ENCODE peak calls at places on chromosomes 3 and 15, in nine cellular contexts. One of them, this sample, is unnamed. For H3K4me1, the result is how much of the 10 kb centered on the place peaks cover.

GRCh38 chr15:70029297-70029701 is 68.4 kb downstream of the TLE3 start:
- DNase-seq in mesendoderm: no peak
- DNase-seq in suprapubic skin: no peak
- DNase-seq in left lung: no peak
- DNase-seq in SJSA1: no peak
- DNase-seq in A549: no peak
- DNase-seq in BE2C: no peak
- DNase-seq in body of pancreas: no peak
- DNase-seq in heart right ventricle: no peak
- DNase-seq in this sample: no peak

GRCh38 chr3:15538345-15538744 is 16.8 kb upstream of the COLQ start:
- DNase-seq in body of pancreas: no peak
- DNase-seq in mesendoderm: no peak
- DNase-seq in A549: no peak
- DNase-seq in left lung: no peak
- DNase-seq in suprapubic skin: no peak
- DNase-seq in SJSA1: no peak
- DNase-seq in BE2C: no peak
- DNase-seq in heart right ventricle: no peak
- DNase-seq in this sample: no peak

GRCh38 chr3:175383366-175383765 is 524.2 kb downstream of the NAALADL2 start:
- DNase-seq in A549: no peak
- DNase-seq in body of pancreas: no peak
- DNase-seq in SJSA1: no peak
- DNase-seq in heart right ventricle: no peak
- DNase-seq in suprapubic skin: no peak
- DNase-seq in left lung: no peak
- DNase-seq in mesendoderm: no peak
- DNase-seq in BE2C: no peak
- DNase-seq in this sample: no peak

GRCh38 chr3:172253200-172253599 is 195.1 kb downstream of the GHSR start:
- DNase-seq in heart right ventricle: no peak
- DNase-seq in SJSA1: no peak
- DNase-seq in suprapubic skin: no peak
- DNase-seq in left lung: no peak
- DNase-seq in BE2C: no peak
- DNase-seq in A549: no peak
- DNase-seq in mesendoderm: no peak
- DNase-seq in body of pancreas: no peak
- DNase-seq in this sample: no peak

GRCh38 chr15:81011593-81011992 is 10.9 kb downstream of the TLNRD1 start:
- DNase-seq in BE2C: no peak
- DNase-seq in body of pancreas: no peak
- DNase-seq in A549: no peak
- DNase-seq in left lung: no peak
- DNase-seq in mesendoderm: no peak
- DNase-seq in suprapubic skin: no peak
- DNase-seq in heart right ventricle: no peak
- DNase-seq in SJSA1: no peak
- DNase-seq in this sample: no peak

GRCh38 chr15:99729920-99730319 is 3.3 kb downstream of the LYSMD4 start:
- DNase-seq in left lung: no peak
- DNase-seq in body of pancreas: no peak
- DNase-seq in SJSA1: peak
- DNase-seq in heart right ventricle: no peak
- DNase-seq in mesendoderm: peak
- DNase-seq in BE2C: peak
- DNase-seq in A549: peak
- DNase-seq in suprapubic skin: no peak
- DNase-seq in this sample: no peak

GRCh38 chr15:51601801-51602200 is 20.8 kb downstream of the DMXL2 start:
- DNase-seq in body of pancreas: no peak
- DNase-seq in mesendoderm: no peak
- DNase-seq in BE2C: no peak
- DNase-seq in heart right ventricle: no peak
- DNase-seq in SJSA1: no peak
- DNase-seq in suprapubic skin: no peak
- DNase-seq in A549: no peak
- DNase-seq in left lung: no peak
- DNase-seq in this sample: no peak

GRCh38 chr15:52078876-52079700 is 33.5 kb downstream of the BCL2L10 start:
- DNase-seq in BE2C: peak
- DNase-seq in left lung: peak
- DNase-seq in A549: peak
- DNase-seq in mesendoderm: peak
- DNase-seq in heart right ventricle: peak
- DNase-seq in body of pancreas: peak
- DNase-seq in suprapubic skin: peak
- DNase-seq in SJSA1: peak
- DNase-seq in this sample: peak

GRCh38 chr3:107421170-107421792 is 44.0 kb downstream of the CCDC54 start:
- DNase-seq in SJSA1: peak
- DNase-seq in A549: peak
- DNase-seq in body of pancreas: no peak
- DNase-seq in left lung: no peak
- DNase-seq in suprapubic skin: no peak
- DNase-seq in heart right ventricle: no peak
- DNase-seq in mesendoderm: peak
- DNase-seq in BE2C: no peak
- DNase-seq in this sample: peak

GRCh38 chr3:159209459-159209858 is 407.6 kb downstream of the MFSD1 start:
- DNase-seq in suprapubic skin: no peak
- DNase-seq in body of pancreas: no peak
- DNase-seq in SJSA1: no peak
- DNase-seq in mesendoderm: no peak
- DNase-seq in left lung: no peak
- DNase-seq in A549: no peak
- DNase-seq in BE2C: no peak
- DNase-seq in heart right ventricle: no peak
- DNase-seq in this sample: no peak

GRCh38 chr3:114496874-114497273 is 203.0 kb downstream of the TIGIT start:
- DNase-seq in BE2C: no peak
- DNase-seq in SJSA1: no peak
- DNase-seq in body of pancreas: no peak
- DNase-seq in mesendoderm: no peak
- DNase-seq in heart right ventricle: no peak
- DNase-seq in suprapubic skin: no peak
- DNase-seq in A549: peak
- DNase-seq in left lung: no peak
- DNase-seq in this sample: no peak

GRCh38 chr3:58647661-58648141 is 18.9 kb downstream of the FAM3D start:
- DNase-seq in mesendoderm: peak
- DNase-seq in A549: no peak
- DNase-seq in BE2C: no peak
- DNase-seq in left lung: no peak
- DNase-seq in suprapubic skin: no peak
- DNase-seq in SJSA1: no peak
- DNase-seq in heart right ventricle: no peak
- DNase-seq in body of pancreas: peak
- DNase-seq in this sample: no peak

GRCh38 chr3:135084404-135084803 is 289.3 kb downstream of the EPHB1 start:
- DNase-seq in BE2C: peak
- DNase-seq in suprapubic skin: no peak
- DNase-seq in A549: no peak
- DNase-seq in SJSA1: no peak
- DNase-seq in heart right ventricle: no peak
- DNase-seq in left lung: no peak
- DNase-seq in body of pancreas: no peak
- DNase-seq in mesendoderm: no peak
- DNase-seq in this sample: no peak
- H3K4me3 ChIP-seq in BE2C: no peak
- H3K4me3 ChIP-seq in suprapubic skin: no peak
- H3K4me3 ChIP-seq in A549: no peak
- H3K4me3 ChIP-seq in SJSA1: no peak
- H3K4me3 ChIP-seq in heart right ventricle: no peak
- H3K4me3 ChIP-seq in left lung: no peak
- H3K4me3 ChIP-seq in body of pancreas: no peak
- H3K4me3 ChIP-seq in mesendoderm: no peak
- H3K4me3 ChIP-seq in this sample: no peak

GRCh38 chr3:52839892-52840545 is 5.2 kb upstream of the MUSTN1 start:
- DNase-seq in body of pancreas: no peak
- DNase-seq in left lung: no peak
- DNase-seq in A549: no peak
- DNase-seq in BE2C: no peak
- DNase-seq in heart right ventricle: no peak
- DNase-seq in mesendoderm: no peak
- DNase-seq in suprapubic skin: no peak
- DNase-seq in SJSA1: no peak
- DNase-seq in this sample: no peak
- H3K4me1 ChIP-seq in body of pancreas: under half
- H3K4me1 ChIP-seq in left lung: under half
- H3K4me1 ChIP-seq in A549: under half
- H3K4me1 ChIP-seq in BE2C: under half
- H3K4me1 ChIP-seq in heart right ventricle: under half
- H3K4me1 ChIP-seq in mesendoderm: under half
- H3K4me1 ChIP-seq in suprapubic skin: under half
- H3K4me1 ChIP-seq in SJSA1: under half
- H3K4me1 ChIP-seq in this sample: under half

DNA sequence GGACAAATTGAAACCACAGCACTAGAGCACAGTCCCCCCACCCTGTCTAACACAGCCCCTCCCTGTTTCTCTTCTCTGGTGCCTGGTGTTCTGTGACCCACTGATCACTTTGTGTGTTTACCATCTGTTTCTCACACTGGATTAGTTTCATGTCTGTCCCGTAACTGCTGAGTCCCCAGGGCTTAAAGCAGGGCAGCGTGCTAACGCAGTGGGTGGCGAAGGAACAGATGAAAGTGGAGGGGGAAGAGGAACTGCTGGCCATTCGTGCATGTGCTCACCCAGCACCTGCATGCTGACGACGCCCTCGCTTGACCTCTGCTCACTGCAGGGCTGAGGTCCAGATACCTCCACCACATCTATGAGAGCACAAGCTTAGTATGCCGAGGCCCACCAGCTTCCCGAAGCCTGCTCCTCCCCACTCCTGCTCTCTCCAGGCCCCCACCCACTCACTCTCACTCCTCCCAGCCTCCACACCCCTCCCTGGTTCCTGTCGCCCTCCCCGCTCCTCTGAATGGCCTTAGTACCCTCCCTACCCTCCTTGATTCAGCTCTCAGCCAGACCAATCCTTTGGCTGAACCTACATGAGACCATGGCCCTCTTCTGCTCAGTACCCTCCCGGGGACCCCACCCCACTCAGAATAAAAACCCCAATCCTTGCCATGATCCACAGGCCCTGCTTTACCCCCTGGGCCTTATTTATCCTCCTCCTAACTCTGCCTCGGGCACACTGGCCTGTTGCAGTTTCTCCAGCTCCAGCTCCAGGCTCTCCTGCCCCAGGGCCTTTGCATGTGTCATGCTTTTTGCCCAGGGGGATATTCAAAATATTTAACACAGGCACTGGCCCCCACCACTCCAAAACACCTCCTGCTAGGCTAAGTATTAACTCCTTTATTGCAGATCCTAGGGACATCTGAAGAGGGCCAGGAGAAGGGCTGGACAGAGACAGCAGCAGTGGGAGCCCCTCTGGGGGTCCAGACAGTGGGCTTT is 15.1 kb upstream of the IQSEC1 start:
- DNase-seq in SJSA1: no peak
- DNase-seq in heart right ventricle: no peak
- DNase-seq in mesendoderm: no peak
- DNase-seq in A549: no peak
- DNase-seq in suprapubic skin: no peak
- DNase-seq in left lung: no peak
- DNase-seq in BE2C: no peak
- DNase-seq in body of pancreas: no peak
- DNase-seq in this sample: no peak
- H3K4me3 ChIP-seq in SJSA1: no peak
- H3K4me3 ChIP-seq in heart right ventricle: no peak
- H3K4me3 ChIP-seq in mesendoderm: no peak
- H3K4me3 ChIP-seq in A549: no peak
- H3K4me3 ChIP-seq in suprapubic skin: no peak
- H3K4me3 ChIP-seq in left lung: no peak
- H3K4me3 ChIP-seq in BE2C: no peak
- H3K4me3 ChIP-seq in body of pancreas: no peak
- H3K4me3 ChIP-seq in this sample: no peak

GRCh38 chr3:99902091-99902490 is 84.4 kb downstream of the CMSS1 start:
- DNase-seq in suprapubic skin: no peak
- DNase-seq in BE2C: no peak
- DNase-seq in A549: no peak
- DNase-seq in mesendoderm: no peak
- DNase-seq in heart right ventricle: no peak
- DNase-seq in body of pancreas: no peak
- DNase-seq in SJSA1: no peak
- DNase-seq in left lung: no peak
- DNase-seq in this sample: no peak
- H3K4me1 ChIP-seq in suprapubic skin: under half
- H3K4me1 ChIP-seq in BE2C: under half
- H3K4me1 ChIP-seq in A549: under half
- H3K4me1 ChIP-seq in mesendoderm: under half
- H3K4me1 ChIP-seq in heart right ventricle: under half
- H3K4me1 ChIP-seq in body of pancreas: under half
- H3K4me1 ChIP-seq in SJSA1: under half
- H3K4me1 ChIP-seq in left lung: under half
- H3K4me1 ChIP-seq in this sample: under half

DNA sequence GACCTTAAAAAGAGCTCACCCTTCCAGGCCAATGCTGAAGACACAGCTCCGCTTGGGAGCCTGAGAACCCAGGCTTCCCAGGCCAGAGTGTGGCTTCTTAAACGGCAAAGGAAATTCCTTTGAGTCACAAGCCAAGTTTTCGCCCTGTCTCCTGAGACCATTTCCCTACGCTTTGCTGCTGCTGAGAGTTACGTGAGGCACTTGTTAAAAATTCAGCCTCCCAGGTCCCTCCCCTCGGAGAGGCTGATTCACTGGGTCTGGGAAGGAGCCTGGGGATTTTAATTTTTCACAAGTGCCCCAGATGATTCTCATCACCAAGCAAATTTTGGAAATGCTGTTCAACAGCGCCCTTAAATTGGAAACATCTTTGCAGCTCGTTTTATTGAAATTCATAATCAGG is 25.5 kb downstream of the RLBP1 start:
- DNase-seq in suprapubic skin: no peak
- DNase-seq in left lung: no peak
- DNase-seq in mesendoderm: no peak
- DNase-seq in A549: no peak
- DNase-seq in heart right ventricle: no peak
- DNase-seq in BE2C: no peak
- DNase-seq in body of pancreas: no peak
- DNase-seq in SJSA1: no peak
- DNase-seq in this sample: no peak
- H3K4me3 ChIP-seq in suprapubic skin: no peak
- H3K4me3 ChIP-seq in left lung: no peak
- H3K4me3 ChIP-seq in mesendoderm: no peak
- H3K4me3 ChIP-seq in A549: no peak
- H3K4me3 ChIP-seq in heart right ventricle: no peak
- H3K4me3 ChIP-seq in BE2C: no peak
- H3K4me3 ChIP-seq in body of pancreas: no peak
- H3K4me3 ChIP-seq in SJSA1: no peak
- H3K4me3 ChIP-seq in this sample: no peak

DNA sequence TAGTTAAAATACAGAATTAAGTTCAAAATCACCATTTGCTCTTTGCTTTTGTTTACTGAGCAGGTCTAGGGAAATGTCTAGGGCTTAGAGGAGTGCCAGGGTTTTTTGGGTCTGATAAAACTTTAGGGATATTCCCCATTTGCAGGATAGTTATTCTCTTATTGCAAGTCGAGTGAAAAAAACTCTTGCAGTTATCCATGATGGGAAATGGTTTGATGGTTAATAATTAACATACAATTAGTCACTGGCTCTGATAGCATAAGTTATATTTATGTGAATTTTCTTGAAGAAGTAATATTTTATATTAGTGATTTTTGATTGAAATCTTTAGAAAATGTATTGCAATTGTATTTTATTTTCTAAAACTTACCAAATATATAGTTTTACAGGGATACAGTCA is 47.2 kb downstream of the TCF12 start:
- DNase-seq in BE2C: no peak
- DNase-seq in left lung: no peak
- DNase-seq in suprapubic skin: no peak
- DNase-seq in heart right ventricle: no peak
- DNase-seq in body of pancreas: no peak
- DNase-seq in A549: peak
- DNase-seq in SJSA1: no peak
- DNase-seq in mesendoderm: no peak
- DNase-seq in this sample: no peak
- H3K4me1 ChIP-seq in BE2C: under half
- H3K4me1 ChIP-seq in left lung: under half
- H3K4me1 ChIP-seq in suprapubic skin: under half
- H3K4me1 ChIP-seq in heart right ventricle: under half
- H3K4me1 ChIP-seq in body of pancreas: half or more
- H3K4me1 ChIP-seq in A549: half or more
- H3K4me1 ChIP-seq in SJSA1: under half
- H3K4me1 ChIP-seq in mesendoderm: under half
- H3K4me1 ChIP-seq in this sample: under half

This sample was measured in CD8-positive, alpha-beta memory T cell.